ENCODE peak calls at places on chromosomes 4 and X, in four cellular contexts. W, J, O and Z are unnamed samples.
A peak's percentile ranks its signal among the peaks of the same experiment; 100 is the strongest.

GRCh38 chr4:85842540-85842939 is 367.6 kb downstream of the ARHGAP24 start:
- DNase-seq in W (peak; percentile 76), O (no peak), J (peak; percentile 85), Z (no peak)

GRCh38 chrX:152575331-152575730 is 62.4 kb upstream of the GABRQ start:
- DNase-seq in J (peak; percentile 53), O (no peak), W (no peak), Z (no peak)

GRCh38 chr4:31391976-31392375 is 671.8 kb downstream of the PCDH7 start:
- DNase-seq in W (no peak), O (no peak), J (no peak), Z (no peak)

GRCh38 chrX:45143455-45143854 is 57.2 kb downstream of the DIPK2B start:
- DNase-seq in W (no peak), J (peak; percentile 9), O (no peak), Z (no peak)

GRCh38 chr4:167721574-167721973 is 370.8 kb upstream of the ANXA10 start:
- DNase-seq in W (no peak), O (peak; percentile 17), J (no peak), Z (no peak)

GRCh38 chrX:100895365-100896075 is 21.4 kb upstream of the NOX1 start:
- DNase-seq in O (peak; percentile 30), J (peak; percentile 64), W (peak; percentile 55), Z (peak; percentile 72)

GRCh38 chrX:54865208-54865607 is 55.4 kb upstream of the TRO start:
- DNase-seq in W (no peak), O (no peak), J (no peak), Z (no peak)

GRCh38 chrX:150768580-150769190 is 75.5 kb downstream of the MTMR1 start:
- DNase-seq in W (no peak), J (no peak), O (no peak), Z (no peak)

GRCh38 chr4:95548738-95549245 is at the start of gene UNC5C:
- DNase-seq in W (peak; percentile 16), J (peak; percentile 65), O (no peak), Z (peak; percentile 88)

GRCh38 chr4:76198411-76199237 is 15.0 kb downstream of the SCARB2 start:
- DNase-seq in J (peak; percentile 74), O (peak; percentile 78), W (peak; percentile 87), Z (peak; percentile 56)

GRCh38 chr4:177427097-177427665 is 15.1 kb downstream of the AGA start:
- DNase-seq in J (no peak), O (peak; percentile 71), W (peak; percentile 62), Z (no peak)

GRCh38 chr4:176377705-176378302 is 58.0 kb downstream of the SPCS3 start:
- DNase-seq in J (peak; percentile 32), W (peak; percentile 50), O (peak; percentile 19), Z (no peak)

GRCh38 chr4:8257854-8258253 is 11.7 kb upstream of the HTRA3 start:
- DNase-seq in O (no peak), J (no peak), W (no peak), Z (no peak)

GRCh38 chr4:65227628-65228027 is 442.7 kb downstream of the EPHA5 start:
- DNase-seq in W (no peak), O (no peak), J (no peak), Z (no peak)

GRCh38 chr4:34200535-34200934 is 2043.8 kb downstream of the ARAP2 start:
- DNase-seq in W (no peak), J (no peak), O (no peak), Z (no peak)

GRCh38 chrX:119880552-119881437 is 9.2 kb downstream of the NDUFA1 start:
- DNase-seq in J (peak; percentile 71), O (peak; percentile 56), W (peak; percentile 73), Z (peak; percentile 65)

GRCh38 chr4:47525154-47525819 is 40.2 kb downstream of the ATP10D start:
- DNase-seq in W (peak; percentile 94), J (peak; percentile 92), O (peak; percentile 94), Z (no peak)

GRCh38 chr4:179871726-179872125 is 2371.5 kb upstream of the TENM3 start:
- DNase-seq in J (no peak), W (no peak), O (no peak), Z (no peak)

GRCh38 chrX:39869846-39870601 is 227.7 kb downstream of the BCOR start:
- DNase-seq in W (peak; percentile 28), J (peak; percentile 96), O (peak; percentile 66), Z (no peak)

GRCh38 chr4:8311096-8312068 is 41.8 kb downstream of the HTRA3 start:
- DNase-seq in W (no peak), O (no peak), J (no peak), Z (peak; percentile 37)